ENCODE peak calls at places on chromosomes 12 and 14, in nine cellular contexts. E is psoas muscle, J is lower leg skin, U is AG10803, D is lung, Q is tibial nerve, S is IMR-90, X is pancreas, P is left ventricle myocardium inferior. C is an unnamed sample.

GRCh38 chr12:124855275-124855957 is 8.2 kb downstream of the SCARB1 start:
- DNase-seq in U (no peak), P (no peak), E (no peak), J (no peak), Q (no peak), X (no peak), S (no peak), D (no peak), C (no peak)

GRCh38 chr14:74562515-74563232 is 49.4 kb downstream of the LTBP2 start:
- DNase-seq in Q (no peak), S (peak), X (no peak), D (no peak), U (no peak), E (peak), P (no peak), J (no peak), C (no peak)

GRCh38 chr14:41549282-41549681 is 57.4 kb upstream of the LRFN5 start:
- DNase-seq in E (no peak), J (no peak), P (no peak), X (no peak), U (no peak), Q (no peak), D (no peak), S (no peak), C (no peak)

GRCh38 chr12:1162083-1162760 is 171.2 kb downstream of the ERC1 start:
- DNase-seq in U (no peak), E (no peak), D (no peak), S (no peak), X (no peak), J (no peak), Q (no peak), P (no peak), C (no peak)

GRCh38 chr12:117587646-117588287 is 226.3 kb upstream of the NOS1 start:
- DNase-seq in P (peak), J (no peak), U (peak), D (peak), X (peak), S (no peak), Q (peak), E (peak), C (no peak)

GRCh38 chr12:29270001-29270400 is 111.0 kb downstream of the ERGIC2 start:
- DNase-seq in P (no peak), E (no peak), D (no peak), X (no peak), Q (no peak), J (no peak), U (no peak), S (no peak), C (no peak)

GRCh38 chr14:97891515-97891914 is 1094.3 kb downstream of the VRK1 start:
- DNase-seq in J (no peak), U (no peak), D (no peak), X (no peak), S (no peak), E (no peak), Q (no peak), P (no peak), C (no peak)

GRCh38 chr12:73699318-73699717 is 838.3 kb upstream of the ATXN7L3B start:
- DNase-seq in E (no peak), S (no peak), U (no peak), Q (no peak), P (no peak), J (no peak), D (no peak), X (no peak), C (no peak)

GRCh38 chr12:108689314-108690190 is 41.8 kb downstream of the CORO1C start:
- DNase-seq in Q (no peak), S (peak), D (no peak), J (no peak), E (no peak), P (no peak), X (no peak), U (peak), C (no peak)

GRCh38 chr14:68711551-68712437 is 81.1 kb downstream of the ZFP36L1 start:
- DNase-seq in E (no peak), D (no peak), S (no peak), Q (no peak), U (no peak), J (peak), P (no peak), X (no peak), C (no peak)

GRCh38 chr12:59040651-59041050 is 120.3 kb upstream of the LRIG3 start:
- DNase-seq in D (no peak), S (peak), J (no peak), X (no peak), P (no peak), U (peak), Q (no peak), E (no peak), C (no peak)

GRCh38 chr14:82704218-82704617 is 1170.6 kb upstream of the SEL1L start:
- DNase-seq in U (no peak), E (no peak), P (no peak), S (no peak), J (no peak), X (no peak), D (no peak), Q (no peak), C (no peak)

GRCh38 chr12:34218193-34219045 is 196.1 kb downstream of the ALG10 start:
- DNase-seq in Q (peak), U (peak), E (no peak), J (peak), S (peak), X (peak), P (peak), D (peak), C (peak)

GRCh38 chr12:3604281-3604680 is 113.3 kb downstream of the PRMT8 start:
- DNase-seq in U (no peak), E (no peak), P (no peak), Q (no peak), J (no peak), S (no peak), X (peak), D (no peak), C (no peak)

GRCh38 chr12:14167005-14167628 is 185.7 kb upstream of the GRIN2B start:
- DNase-seq in S (peak), E (no peak), J (no peak), P (no peak), X (no peak), D (peak), Q (peak), U (peak), C (no peak)

GRCh38 chr14:95144849-95145248 is 12.5 kb downstream of the DICER1 start:
- DNase-seq in D (no peak), P (no peak), E (no peak), Q (no peak), U (no peak), S (no peak), J (no peak), X (no peak), C (no peak)

GRCh38 chr12:28882444-28882843 is 266.6 kb upstream of the FAR2 start:
- DNase-seq in J (no peak), E (no peak), P (no peak), D (no peak), S (peak), X (no peak), Q (no peak), U (no peak), C (no peak)

GRCh38 chr12:22407397-22407796 is 72.9 kb upstream of the ST8SIA1 start:
- DNase-seq in X (no peak), S (no peak), U (no peak), Q (no peak), J (no peak), D (no peak), E (no peak), P (no peak), C (no peak)

GRCh38 chr12:88578274-88578673 is 2.0 kb downstream of the KITLG start:
- DNase-seq in D (no peak), P (no peak), J (no peak), X (no peak), S (no peak), U (no peak), Q (no peak), E (no peak), C (no peak)

GRCh38 chr12:96350982-96351381 is 49.3 kb downstream of the CDK17 start:
- DNase-seq in U (no peak), P (no peak), J (no peak), X (no peak), E (no peak), Q (no peak), D (no peak), S (no peak), C (no peak)

GRCh38 chr14:24243336-24243836 is 963 bp upstream of the TINF2 start:
- DNase-seq in D (no peak), Q (no peak), P (no peak), X (no peak), J (peak), E (peak), S (no peak), U (no peak), C (no peak)

GRCh38 chr12:67982165-67982563 is 7.1 kb upstream of the IFNG-AS1 start:
- DNase-seq in P (no peak), S (no peak), J (no peak), U (peak), D (no peak), X (no peak), Q (no peak), E (no peak), C (no peak)

GRCh38 chr12:56487448-56488040 is 417 bp downstream of the GLS2 start:
- DNase-seq in X (peak), Q (no peak), D (no peak), U (no peak), E (no peak), P (no peak), S (no peak), J (peak), C (peak)

GRCh38 chr12:93908846-93909592 is 231.8 kb downstream of the CRADD start:
- DNase-seq in E (no peak), Q (no peak), X (no peak), U (peak), S (no peak), P (peak), D (no peak), J (no peak), C (no peak)

GRCh38 chr12:22625671-22626251 is 790 bp downstream of the ETNK1 start:
- DNase-seq in X (no peak), U (peak), Q (peak), D (no peak), S (peak), E (no peak), P (peak), J (no peak), C (no peak)

GRCh38 chr14:55837467-55837866 is 257.5 kb downstream of the KTN1 start:
- DNase-seq in X (no peak), U (peak), Q (no peak), E (no peak), D (no peak), P (no peak), S (no peak), J (no peak), C (no peak)

GRCh38 chr12:103529306-103529705 is 33.5 kb upstream of the C12orf42 start:
- DNase-seq in P (no peak), E (no peak), X (no peak), Q (no peak), J (no peak), U (no peak), S (no peak), D (no peak), C (no peak)

GRCh38 chr12:54983536-54984102 is 943 bp downstream of the TESPA1 start:
- DNase-seq in D (no peak), X (no peak), S (no peak), U (no peak), Q (no peak), J (no peak), P (no peak), E (no peak), C (no peak)

GRCh38 chr12:98228619-98229538 is 286.5 kb upstream of the TMPO start:
- DNase-seq in S (no peak), P (no peak), U (no peak), X (no peak), D (no peak), Q (no peak), J (no peak), E (no peak), C (no peak)

GRCh38 chr14:62081956-62082355 is 319.7 kb downstream of the SNAPC1 start:
- DNase-seq in D (no peak), U (no peak), P (no peak), X (no peak), Q (no peak), J (no peak), S (no peak), E (no peak), C (no peak)

GRCh38 chr14:22982013-22982476 is 306 bp downstream of the AJUBA start:
- DNase-seq in E (no peak), U (no peak), S (no peak), D (no peak), Q (no peak), J (peak), X (peak), P (no peak), C (peak)

GRCh38 chr14:64772394-64772950 is 68.2 kb downstream of the PLEKHG3 start:
- DNase-seq in P (no peak), X (no peak), E (no peak), D (no peak), Q (no peak), S (no peak), J (no peak), U (no peak), C (no peak)

GRCh38 chr14:100203962-100204834 is 34.7 kb upstream of the YY1 start:
- DNase-seq in E (no peak), J (no peak), Q (no peak), P (no peak), U (no peak), X (no peak), S (peak), D (peak), C (peak)

GRCh38 chr14:89243286-89243685 is 173.7 kb downstream of the FOXN3 start:
- DNase-seq in P (no peak), J (no peak), S (no peak), D (no peak), X (no peak), Q (no peak), E (no peak), U (no peak), C (no peak)

GRCh38 chr14:78399316-78399889 is 229.2 kb downstream of the NRXN3 start:
- DNase-seq in X (no peak), U (no peak), P (no peak), J (no peak), E (no peak), D (no peak), Q (no peak), S (no peak), C (no peak)

GRCh38 chr12:21773263-21773741 is 1.2 kb downstream of the KCNJ8 start:
- DNase-seq in S (peak), U (peak), X (peak), P (peak), Q (peak), E (peak), D (peak), J (peak), C (peak)

GRCh38 chr12:56389215-56389850 is 26.7 kb upstream of the APOF start:
- DNase-seq in U (no peak), E (no peak), J (peak), X (no peak), P (no peak), D (no peak), Q (no peak), S (no peak), C (no peak)

GRCh38 chr12:14369322-14369721 is 3.8 kb downstream of the ATF7IP start:
- DNase-seq in Q (no peak), U (no peak), D (no peak), S (no peak), X (no peak), J (peak), E (no peak), P (no peak), C (no peak)

GRCh38 chr12:10884086-10884725 is at the start of gene PRH1:
- DNase-seq in S (no peak), J (no peak), X (no peak), U (no peak), Q (no peak), D (no peak), P (no peak), E (no peak), C (no peak)

GRCh38 chr12:7788316-7788689 is 899 bp upstream of the NANOG start:
- DNase-seq in P (no peak), J (peak), X (no peak), S (no peak), D (no peak), Q (no peak), E (no peak), U (no peak), C (no peak)
- H3K4me3 ChIP-seq in P (no peak), J (no peak), X (no peak), S (no peak), D (no peak), Q (no peak), E (no peak), U (no peak), C (no peak)

GRCh38 chr12:92139634-92140555 is 5.8 kb downstream of the BTG1 start:
- DNase-seq in E (no peak), D (no peak), Q (no peak), J (no peak), X (no peak), S (peak), U (no peak), P (no peak), C (no peak)
- H3K4me3 ChIP-seq in E (peak), D (peak), Q (peak), J (peak), X (peak), S (peak), U (peak), P (peak), C (peak)

GRCh38 chr12:6200266-6201198 is at the start of gene CD9:
- DNase-seq in S (no peak), P (peak), D (peak), Q (no peak), U (no peak), X (peak), J (peak), E (peak), C (no peak)

GRCh38 chr12:6197996-6198395 is 2.2 kb upstream of the CD9 start:
- DNase-seq in J (peak), Q (no peak), P (no peak), U (no peak), S (no peak), D (no peak), X (no peak), E (no peak), C (no peak)

GRCh38 chr12:6198556-6198955 is 1.6 kb upstream of the CD9 start:
- DNase-seq in D (no peak), E (no peak), U (no peak), J (peak), P (no peak), Q (no peak), X (no peak), S (no peak), C (no peak)

GRCh38 chr12:6199531-6200265 is 502 bp upstream of the CD9 start:
- DNase-seq in S (no peak), P (no peak), J (peak), U (peak), E (peak), D (peak), Q (no peak), X (no peak), C (peak)

DNA sequence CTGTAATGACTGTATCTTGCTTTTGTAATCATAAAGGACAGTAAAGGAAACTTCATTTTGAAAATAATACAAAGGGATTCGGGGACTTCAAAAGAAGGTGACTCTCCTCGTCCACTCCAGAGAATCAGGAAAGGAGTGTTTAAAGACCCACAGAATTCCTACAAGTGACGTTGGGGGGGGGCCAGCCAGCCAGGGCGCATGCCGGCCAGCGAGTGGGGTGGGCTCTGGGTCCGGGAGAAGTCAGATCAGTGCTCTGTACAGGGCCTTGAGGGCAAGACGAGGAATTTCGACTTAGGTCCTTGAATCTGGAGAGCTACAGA is 1.0 kb upstream of the CD9 start:
- DNase-seq in S (no peak), U (no peak), D (no peak), X (no peak), J (no peak), Q (no peak), E (no peak), P (no peak), C (no peak)
- H3K4me3 ChIP-seq in S (no peak), U (no peak), D (no peak), X (peak), J (no peak), Q (peak), E (peak), P (peak), C (no peak)

GRCh38 chr12:49967042-49967776 is 5.5 kb downstream of the AQP5 start:
- DNase-seq in D (peak), J (peak), E (peak), Q (peak), X (peak), P (peak), S (peak), U (peak), C (peak)
- H3K4me3 ChIP-seq in D (no peak), J (no peak), E (peak), Q (peak), X (peak), P (peak), S (peak), U (peak), C (peak)

DNA sequence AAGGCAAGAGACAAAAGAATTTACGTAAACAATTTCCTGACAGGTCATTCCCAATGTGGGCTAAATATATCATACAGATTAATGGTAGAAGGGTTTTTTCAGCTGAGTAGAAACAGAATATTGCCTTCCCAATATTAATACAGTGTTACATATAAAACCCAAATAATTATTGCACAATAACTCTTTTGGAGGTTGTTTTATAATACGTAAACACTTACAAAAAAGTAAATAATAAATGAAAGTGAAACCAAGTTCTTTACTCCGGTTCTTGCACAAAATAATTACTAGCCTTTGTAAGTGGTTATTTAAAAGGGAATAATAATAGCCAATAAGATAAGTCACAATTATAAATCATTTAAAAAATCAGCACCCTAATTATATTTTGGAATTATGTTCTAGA is 118.6 kb upstream of the SSTR1 start:
- DNase-seq in S (no peak), J (no peak), Q (no peak), D (no peak), E (no peak), P (no peak), X (no peak), U (no peak), C (no peak)
- H3K4me3 ChIP-seq in S (no peak), J (no peak), Q (no peak), D (no peak), E (peak), P (peak), X (no peak), U (peak), C (peak)

GRCh38 chr12:62190081-62190480 is 70.1 kb upstream of the USP15 start:
- DNase-seq in P (no peak), X (no peak), E (no peak), Q (no peak), S (no peak), U (no peak), J (no peak), D (no peak), C (no peak)
- H3K4me3 ChIP-seq in P (no peak), X (no peak), E (no peak), Q (no peak), S (no peak), U (no peak), J (no peak), D (no peak), C (no peak)

GRCh38 chr12:47393403-47393790 is 312.4 kb downstream of the RPAP3 start:
- DNase-seq in X (no peak), D (no peak), P (no peak), E (no peak), U (peak), S (peak), Q (no peak), J (no peak), C (no peak)
- H3K4me3 ChIP-seq in X (no peak), D (no peak), P (no peak), E (peak), U (no peak), S (no peak), Q (no peak), J (no peak), C (no peak)

GRCh38 chr12:41211466-41211865 is 23.3 kb downstream of the PDZRN4 start:
- DNase-seq in J (no peak), U (no peak), E (no peak), X (no peak), D (no peak), S (no peak), P (no peak), Q (no peak), C (no peak)

GRCh38 chr12:41213648-41214047 is 25.5 kb downstream of the PDZRN4 start:
- DNase-seq in P (no peak), J (no peak), U (no peak), Q (no peak), D (no peak), X (no peak), S (no peak), E (no peak), C (no peak)

GRCh38 chr12:41213107-41213506 is 25.0 kb downstream of the PDZRN4 start:
- DNase-seq in U (no peak), J (no peak), P (no peak), Q (no peak), D (no peak), X (no peak), S (no peak), E (no peak), C (no peak)

GRCh38 chr12:41217731-41218130 is 29.6 kb downstream of the PDZRN4 start:
- DNase-seq in Q (no peak), D (no peak), J (no peak), S (no peak), U (no peak), E (no peak), X (no peak), P (no peak), C (no peak)

DNA sequence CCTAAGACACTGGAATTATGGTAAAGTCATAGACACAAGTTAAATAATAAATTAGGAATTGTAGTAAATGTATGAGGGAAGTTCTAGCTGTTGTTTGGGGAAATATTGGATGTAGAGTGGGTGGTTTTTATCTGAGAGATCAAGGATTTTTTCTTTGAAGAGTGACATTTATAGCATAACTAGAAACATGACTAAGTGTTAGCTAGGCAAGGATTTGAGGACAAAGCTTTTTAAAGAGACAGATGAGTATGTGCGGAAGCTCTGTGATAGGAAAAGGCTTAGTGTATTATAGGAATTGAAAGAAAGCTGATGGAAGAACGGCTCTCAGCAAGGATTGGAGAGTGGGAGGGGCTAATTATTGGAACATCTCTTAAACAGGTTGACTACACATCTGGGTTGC is 24.5 kb downstream of the PDZRN4 start:
- DNase-seq in S (no peak), J (no peak), D (no peak), Q (no peak), P (no peak), U (no peak), X (no peak), E (no peak), C (no peak)
- H3K4me3 ChIP-seq in S (no peak), J (no peak), D (no peak), Q (no peak), P (no peak), U (no peak), X (no peak), E (no peak), C (no peak)

C was measured in kidney.